ENCODE peak calls at places on chromosomes 12 and 14, in nine cellular contexts. One of them, this sample, is unnamed.

GRCh38 chr14:89399594-89400068 is 17.4 kb downstream of the FOXN3 start:
- DNase-seq in colonic mucosa: no peak
- DNase-seq in prostate gland: no peak
- DNase-seq in cardiac fibroblast: peak; percentile 91
- DNase-seq in coronary artery: no peak
- DNase-seq in lower lobe of right lung: no peak
- DNase-seq in astrocyte of the spinal cord: peak; percentile 88
- DNase-seq in body of pancreas: no peak
- DNase-seq in HCT116: no peak
- DNase-seq in this sample: no peak

GRCh38 chr12:121792607-121793500 is 634 bp downstream of the RHOF start:
- DNase-seq in colonic mucosa: no peak
- DNase-seq in body of pancreas: peak; percentile 50
- DNase-seq in lower lobe of right lung: peak; percentile 81
- DNase-seq in cardiac fibroblast: no peak
- DNase-seq in coronary artery: no peak
- DNase-seq in prostate gland: no peak
- DNase-seq in astrocyte of the spinal cord: no peak
- DNase-seq in HCT116: no peak
- DNase-seq in this sample: peak; percentile 77

GRCh38 chr12:69688496-69689427 is 10.3 kb downstream of the BEST3 start:
- DNase-seq in astrocyte of the spinal cord: peak; percentile 96
- DNase-seq in colonic mucosa: peak; percentile 29
- DNase-seq in cardiac fibroblast: peak; percentile 89
- DNase-seq in prostate gland: peak; percentile 60
- DNase-seq in HCT116: peak; percentile 80
- DNase-seq in lower lobe of right lung: peak; percentile 45
- DNase-seq in body of pancreas: peak; percentile 29
- DNase-seq in coronary artery: peak; percentile 75
- DNase-seq in this sample: no peak

GRCh38 chr14:21703357-21704339 is 30.0 kb upstream of the OR4E1 start:
- DNase-seq in coronary artery: no peak
- DNase-seq in prostate gland: no peak
- DNase-seq in body of pancreas: no peak
- DNase-seq in HCT116: no peak
- DNase-seq in lower lobe of right lung: no peak
- DNase-seq in colonic mucosa: no peak
- DNase-seq in astrocyte of the spinal cord: no peak
- DNase-seq in cardiac fibroblast: no peak
- DNase-seq in this sample: no peak

GRCh38 chr12:49784756-49785409 is 43.3 kb downstream of the NCKAP5L start:
- DNase-seq in astrocyte of the spinal cord: peak; percentile 43
- DNase-seq in HCT116: no peak
- DNase-seq in colonic mucosa: no peak
- DNase-seq in lower lobe of right lung: no peak
- DNase-seq in coronary artery: no peak
- DNase-seq in prostate gland: no peak
- DNase-seq in body of pancreas: no peak
- DNase-seq in cardiac fibroblast: peak; percentile 37
- DNase-seq in this sample: no peak

GRCh38 chr12:88931598-88931997 is 351.3 kb upstream of the KITLG start:
- DNase-seq in body of pancreas: no peak
- DNase-seq in cardiac fibroblast: no peak
- DNase-seq in prostate gland: no peak
- DNase-seq in coronary artery: no peak
- DNase-seq in lower lobe of right lung: no peak
- DNase-seq in astrocyte of the spinal cord: no peak
- DNase-seq in colonic mucosa: no peak
- DNase-seq in HCT116: peak; percentile 85
- DNase-seq in this sample: no peak

GRCh38 chr14:51548187-51548586 is 103.5 kb upstream of the FRMD6 start:
- DNase-seq in cardiac fibroblast: no peak
- DNase-seq in lower lobe of right lung: no peak
- DNase-seq in colonic mucosa: no peak
- DNase-seq in coronary artery: no peak
- DNase-seq in astrocyte of the spinal cord: no peak
- DNase-seq in HCT116: no peak
- DNase-seq in prostate gland: no peak
- DNase-seq in body of pancreas: no peak
- DNase-seq in this sample: no peak

GRCh38 chr14:105088812-105089745 is 23.8 kb upstream of the GPR132 start:
- DNase-seq in lower lobe of right lung: no peak
- DNase-seq in prostate gland: no peak
- DNase-seq in coronary artery: no peak
- DNase-seq in colonic mucosa: no peak
- DNase-seq in body of pancreas: no peak
- DNase-seq in cardiac fibroblast: no peak
- DNase-seq in HCT116: no peak
- DNase-seq in astrocyte of the spinal cord: no peak
- DNase-seq in this sample: no peak

GRCh38 chr12:24795699-24796385 is 153.1 kb downstream of the BCAT1 start:
- DNase-seq in prostate gland: no peak
- DNase-seq in astrocyte of the spinal cord: no peak
- DNase-seq in HCT116: no peak
- DNase-seq in coronary artery: no peak
- DNase-seq in cardiac fibroblast: no peak
- DNase-seq in lower lobe of right lung: no peak
- DNase-seq in colonic mucosa: no peak
- DNase-seq in body of pancreas: no peak
- DNase-seq in this sample: peak; percentile 7

GRCh38 chr14:94040796-94041195 is 14.7 kb downstream of the OTUB2 start:
- DNase-seq in cardiac fibroblast: no peak
- DNase-seq in colonic mucosa: no peak
- DNase-seq in coronary artery: no peak
- DNase-seq in prostate gland: no peak
- DNase-seq in lower lobe of right lung: no peak
- DNase-seq in astrocyte of the spinal cord: no peak
- DNase-seq in body of pancreas: no peak
- DNase-seq in HCT116: no peak
- DNase-seq in this sample: no peak

GRCh38 chr14:68819260-68819691 is 26.4 kb upstream of the ZFP36L1 start:
- DNase-seq in coronary artery: no peak
- DNase-seq in HCT116: peak; percentile 90
- DNase-seq in colonic mucosa: peak; percentile 67
- DNase-seq in lower lobe of right lung: no peak
- DNase-seq in cardiac fibroblast: peak; percentile 63
- DNase-seq in astrocyte of the spinal cord: peak; percentile 80
- DNase-seq in prostate gland: no peak
- DNase-seq in body of pancreas: no peak
- DNase-seq in this sample: peak; percentile 5

GRCh38 chr14:94395900-94396574 is 7.6 kb upstream of the SERPINA1 start:
- DNase-seq in body of pancreas: peak; percentile 60
- DNase-seq in prostate gland: peak; percentile 52
- DNase-seq in HCT116: no peak
- DNase-seq in cardiac fibroblast: no peak
- DNase-seq in coronary artery: peak; percentile 64
- DNase-seq in colonic mucosa: no peak
- DNase-seq in lower lobe of right lung: no peak
- DNase-seq in astrocyte of the spinal cord: no peak
- DNase-seq in this sample: no peak

GRCh38 chr14:32603992-32604391 is 274.9 kb downstream of the AKAP6 start:
- DNase-seq in body of pancreas: no peak
- DNase-seq in HCT116: no peak
- DNase-seq in prostate gland: no peak
- DNase-seq in coronary artery: no peak
- DNase-seq in astrocyte of the spinal cord: no peak
- DNase-seq in lower lobe of right lung: no peak
- DNase-seq in cardiac fibroblast: no peak
- DNase-seq in colonic mucosa: no peak
- DNase-seq in this sample: peak; percentile 7

GRCh38 chr12:50043854-50044253 is 13.5 kb upstream of the ASIC1 start:
- DNase-seq in prostate gland: no peak
- DNase-seq in HCT116: no peak
- DNase-seq in colonic mucosa: no peak
- DNase-seq in astrocyte of the spinal cord: no peak
- DNase-seq in body of pancreas: no peak
- DNase-seq in cardiac fibroblast: no peak
- DNase-seq in lower lobe of right lung: no peak
- DNase-seq in coronary artery: no peak
- DNase-seq in this sample: no peak

GRCh38 chr12:28026701-28027100 is 54.2 kb upstream of the PTHLH start:
- DNase-seq in cardiac fibroblast: no peak
- DNase-seq in HCT116: no peak
- DNase-seq in body of pancreas: no peak
- DNase-seq in lower lobe of right lung: no peak
- DNase-seq in prostate gland: no peak
- DNase-seq in astrocyte of the spinal cord: no peak
- DNase-seq in colonic mucosa: no peak
- DNase-seq in coronary artery: no peak
- DNase-seq in this sample: no peak

GRCh38 chr12:13099066-13099909 is 4.2 kb downstream of the GSG1 start:
- DNase-seq in HCT116: no peak
- DNase-seq in prostate gland: no peak
- DNase-seq in colonic mucosa: no peak
- DNase-seq in astrocyte of the spinal cord: peak; percentile 6
- DNase-seq in lower lobe of right lung: no peak
- DNase-seq in coronary artery: no peak
- DNase-seq in cardiac fibroblast: peak; percentile 35
- DNase-seq in body of pancreas: no peak
- DNase-seq in this sample: peak; percentile 36

GRCh38 chr12:64995831-64996230 is 125.3 kb downstream of the WIF1 start:
- DNase-seq in cardiac fibroblast: no peak
- DNase-seq in colonic mucosa: no peak
- DNase-seq in HCT116: no peak
- DNase-seq in prostate gland: no peak
- DNase-seq in lower lobe of right lung: no peak
- DNase-seq in body of pancreas: no peak
- DNase-seq in astrocyte of the spinal cord: no peak
- DNase-seq in coronary artery: no peak
- DNase-seq in this sample: no peak

GRCh38 chr14:61178226-61179060 is 102.7 kb downstream of the TMEM30B start:
- DNase-seq in colonic mucosa: no peak
- DNase-seq in body of pancreas: no peak
- DNase-seq in HCT116: peak; percentile 83
- DNase-seq in cardiac fibroblast: peak; percentile 92
- DNase-seq in astrocyte of the spinal cord: peak; percentile 98
- DNase-seq in coronary artery: no peak
- DNase-seq in lower lobe of right lung: no peak
- DNase-seq in prostate gland: no peak
- DNase-seq in this sample: no peak

GRCh38 chr12:133058203-133059125 is 21.2 kb downstream of the ZNF84 start:
- DNase-seq in lower lobe of right lung: no peak
- DNase-seq in cardiac fibroblast: peak; percentile 3
- DNase-seq in colonic mucosa: no peak
- DNase-seq in coronary artery: no peak
- DNase-seq in astrocyte of the spinal cord: no peak
- DNase-seq in body of pancreas: no peak
- DNase-seq in prostate gland: no peak
- DNase-seq in HCT116: no peak
- DNase-seq in this sample: no peak

GRCh38 chr12:7093486-7093885 is 1.2 kb upstream of the C1R start:
- DNase-seq in HCT116: no peak
- DNase-seq in prostate gland: no peak
- DNase-seq in astrocyte of the spinal cord: no peak
- DNase-seq in lower lobe of right lung: no peak
- DNase-seq in colonic mucosa: no peak
- DNase-seq in cardiac fibroblast: no peak
- DNase-seq in coronary artery: no peak
- DNase-seq in body of pancreas: no peak
- DNase-seq in this sample: no peak

DNA sequence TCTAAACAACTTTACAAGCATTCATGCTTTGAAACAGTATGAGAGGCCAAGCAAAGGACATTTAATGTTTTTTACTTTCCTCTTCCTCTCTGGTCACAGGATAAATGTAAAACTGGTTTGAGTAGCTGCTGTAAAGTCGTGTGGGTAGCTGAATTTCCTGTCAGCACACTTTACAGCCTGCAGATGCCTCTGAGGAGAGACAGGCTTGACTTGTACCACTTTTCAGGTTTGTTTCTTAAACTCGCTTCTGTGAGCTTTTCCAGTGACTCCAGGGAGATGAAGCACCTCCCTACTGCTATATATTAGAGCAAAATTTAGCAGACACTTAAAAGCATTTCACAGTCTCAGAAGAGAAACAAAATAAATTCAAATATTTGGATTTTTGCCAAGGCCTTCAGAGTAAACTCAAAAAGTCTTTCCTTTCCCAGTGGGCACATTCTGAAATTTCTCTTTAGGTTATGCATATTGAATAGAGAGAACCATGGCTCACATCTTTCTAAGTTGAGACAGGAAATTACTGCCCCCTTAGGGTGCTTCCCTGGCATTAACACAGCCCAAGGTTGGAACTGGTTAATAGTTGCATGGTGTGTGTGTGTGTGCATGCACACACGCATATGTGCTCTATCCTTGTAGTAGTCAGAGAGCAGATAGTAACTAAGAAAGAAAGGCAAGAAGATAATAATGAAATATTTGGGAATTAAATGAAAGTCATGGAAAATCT is 557.3 kb upstream of the MIS18BP1 start:
- DNase-seq in colonic mucosa: peak; percentile 19
- DNase-seq in lower lobe of right lung: no peak
- DNase-seq in prostate gland: peak; percentile 7
- DNase-seq in coronary artery: no peak
- DNase-seq in body of pancreas: no peak
- DNase-seq in astrocyte of the spinal cord: no peak
- DNase-seq in cardiac fibroblast: no peak
- DNase-seq in HCT116: no peak
- DNase-seq in this sample: peak; percentile 5
- TF ChIP-seq CTCF in colonic mucosa: peak; percentile 29
- TF ChIP-seq CTCF in lower lobe of right lung: peak; percentile 11
- TF ChIP-seq CTCF in prostate gland: no peak
- TF ChIP-seq CTCF in coronary artery: no peak
- TF ChIP-seq CTCF in body of pancreas: no peak
- TF ChIP-seq CTCF in astrocyte of the spinal cord: no peak
- TF ChIP-seq CTCF in cardiac fibroblast: no peak
- TF ChIP-seq CTCF in HCT116: peak; percentile 22
- TF ChIP-seq CTCF in this sample: no peak

GRCh38 chr12:10365716-10366433 is 24.0 kb downstream of the KLRK1 start:
- DNase-seq in coronary artery: no peak
- DNase-seq in body of pancreas: no peak
- DNase-seq in astrocyte of the spinal cord: peak; percentile 35
- DNase-seq in prostate gland: no peak
- DNase-seq in lower lobe of right lung: no peak
- DNase-seq in cardiac fibroblast: peak; percentile 32
- DNase-seq in HCT116: peak; percentile 26
- DNase-seq in colonic mucosa: no peak
- DNase-seq in this sample: no peak
- TF ChIP-seq CTCF in coronary artery: no peak
- TF ChIP-seq CTCF in body of pancreas: no peak
- TF ChIP-seq CTCF in astrocyte of the spinal cord: peak; percentile 12
- TF ChIP-seq CTCF in prostate gland: no peak
- TF ChIP-seq CTCF in lower lobe of right lung: peak; percentile 21
- TF ChIP-seq CTCF in cardiac fibroblast: peak; percentile 40
- TF ChIP-seq CTCF in HCT116: peak; percentile 50
- TF ChIP-seq CTCF in colonic mucosa: peak; percentile 17
- TF ChIP-seq CTCF in this sample: no peak

GRCh38 chr12:76927170-76927784 is 48.5 kb upstream of the CSRP2 start:
- DNase-seq in HCT116: peak; percentile 27
- DNase-seq in cardiac fibroblast: peak; percentile 68
- DNase-seq in body of pancreas: no peak
- DNase-seq in astrocyte of the spinal cord: peak; percentile 43
- DNase-seq in lower lobe of right lung: no peak
- DNase-seq in colonic mucosa: peak; percentile 50
- DNase-seq in prostate gland: peak; percentile 11
- DNase-seq in coronary artery: no peak
- DNase-seq in this sample: peak; percentile 33
- TF ChIP-seq CTCF in HCT116: peak; percentile 76
- TF ChIP-seq CTCF in cardiac fibroblast: peak; percentile 68
- TF ChIP-seq CTCF in body of pancreas: no peak
- TF ChIP-seq CTCF in astrocyte of the spinal cord: peak; percentile 57
- TF ChIP-seq CTCF in lower lobe of right lung: peak; percentile 40
- TF ChIP-seq CTCF in colonic mucosa: peak; percentile 22
- TF ChIP-seq CTCF in prostate gland: no peak
- TF ChIP-seq CTCF in coronary artery: no peak
- TF ChIP-seq CTCF in this sample: no peak

GRCh38 chr12:130752692-130753230 is 36.7 kb upstream of the RIMBP2 start:
- DNase-seq in HCT116: no peak
- DNase-seq in cardiac fibroblast: no peak
- DNase-seq in prostate gland: no peak
- DNase-seq in colonic mucosa: no peak
- DNase-seq in coronary artery: no peak
- DNase-seq in body of pancreas: no peak
- DNase-seq in astrocyte of the spinal cord: no peak
- DNase-seq in lower lobe of right lung: no peak
- DNase-seq in this sample: no peak
- TF ChIP-seq CTCF in HCT116: no peak
- TF ChIP-seq CTCF in cardiac fibroblast: no peak
- TF ChIP-seq CTCF in prostate gland: no peak
- TF ChIP-seq CTCF in colonic mucosa: no peak
- TF ChIP-seq CTCF in coronary artery: no peak
- TF ChIP-seq CTCF in body of pancreas: no peak
- TF ChIP-seq CTCF in astrocyte of the spinal cord: no peak
- TF ChIP-seq CTCF in lower lobe of right lung: no peak
- TF ChIP-seq CTCF in this sample: no peak

This sample was measured in GM20000.